ENCODE peak calls at places on chromosomes 7 and 10, in eight cellular contexts. Z, O, E, V, P, G, I and X are unnamed samples.
A peak's percentile ranks its signal among the peaks of the same experiment; 100 is the strongest.

GRCh38 chr10:97222346-97222961 is 36.7 kb upstream of the SLIT1 start:
- DNase-seq in Z (no peak), E (no peak), O (peak; percentile 47), G (no peak), V (no peak), P (no peak), I (peak; percentile 87), X (no peak)

GRCh38 chr10:21281765-21282484 is 243.6 kb downstream of the SKIDA1 start:
- DNase-seq in E (no peak), V (no peak), P (no peak), I (no peak), G (no peak), Z (no peak), O (peak; percentile 23), X (no peak)

GRCh38 chr10:59805043-59805442 is 51.8 kb upstream of the MRLN start:
- DNase-seq in P (peak; percentile 19), I (peak; percentile 21), E (peak; percentile 39), Z (no peak), O (peak; percentile 40), G (no peak), V (no peak), X (no peak)

GRCh38 chr10:85888004-85888403 is 478.6 kb downstream of the GRID1 start:
- DNase-seq in G (peak; percentile 67), P (no peak), V (no peak), I (no peak), O (no peak), E (peak; percentile 78), Z (no peak), X (no peak)

GRCh38 chr10:21927601-21928000 is 75.9 kb downstream of the DNAJC1 start:
- DNase-seq in G (no peak), I (peak; percentile 32), P (no peak), V (no peak), O (no peak), Z (no peak), E (no peak), X (no peak)

GRCh38 chr10:920450-920849 is 11.1 kb downstream of the LARP4B start:
- DNase-seq in Z (no peak), V (no peak), G (no peak), P (no peak), I (no peak), O (no peak), E (no peak), X (no peak)

GRCh38 chr7:149716007-149716931 is 57.1 kb downstream of the ZNF467 start:
- DNase-seq in V (no peak), I (peak; percentile 33), Z (no peak), P (no peak), E (no peak), G (no peak), O (no peak), X (no peak)

GRCh38 chr7:157432957-157433576 is 96.3 kb downstream of the DNAJB6 start:
- DNase-seq in Z (peak; percentile 63), I (peak; percentile 47), O (peak; percentile 64), G (no peak), V (peak; percentile 66), E (peak; percentile 54), P (peak; percentile 62), X (no peak)

GRCh38 chr7:98284335-98285036 is 3.0 kb downstream of the BRI3 start:
- DNase-seq in V (no peak), O (no peak), P (no peak), Z (no peak), E (no peak), G (no peak), I (no peak), X (no peak)

GRCh38 chr10:43036581-43037428 is 40.1 kb upstream of the RET start:
- DNase-seq in G (no peak), E (no peak), Z (no peak), I (no peak), V (peak; percentile 31), P (no peak), O (no peak), X (no peak)

GRCh38 chr10:89867964-89868363 is 166.6 kb downstream of the KIF20B start:
- DNase-seq in G (no peak), Z (no peak), O (no peak), P (no peak), V (no peak), I (no peak), E (no peak), X (no peak)

GRCh38 chr7:23373151-23374004 is 74.2 kb downstream of the MALSU1 start:
- DNase-seq in V (peak; percentile 56), P (peak; percentile 97), I (no peak), Z (peak; percentile 40), O (peak; percentile 27), G (no peak), E (no peak), X (no peak)